ENCODE peak calls at places on chromosomes 12 and 14, in nine cellular contexts. J, N, V, F, C, G, Q, K and P are unnamed samples.

GRCh38 chr14:73717247-73717646 is 3.1 kb upstream of the PNMA1 start:
- DNase-seq in V (no peak), C (no peak), J (no peak), K (peak), N (no peak), G (no peak), Q (peak), F (no peak), P (no peak)

GRCh38 chr14:72434856-72435255 is 459.0 kb downstream of the DPF3 start:
- DNase-seq in J (no peak), C (no peak), Q (no peak), K (no peak), G (no peak), N (no peak), F (no peak), V (no peak), P (no peak)

GRCh38 chr12:102321305-102322082 is 123.9 kb upstream of the PMCH start:
- DNase-seq in G (no peak), Q (no peak), N (no peak), C (no peak), J (no peak), F (no peak), K (no peak), V (no peak), P (no peak)

GRCh38 chr12:19553177-19553576 is 113.9 kb downstream of the AEBP2 start:
- DNase-seq in K (no peak), F (no peak), C (no peak), G (no peak), V (no peak), Q (no peak), J (no peak), N (no peak), P (no peak)

GRCh38 chr14:21978999-21979314 is 305.3 kb upstream of the OR4E1 start:
- DNase-seq in F (no peak), K (no peak), G (no peak), C (no peak), V (no peak), Q (no peak), J (no peak), N (no peak), P (no peak)

GRCh38 chr12:132881853-132882252 is 5.6 kb downstream of the CHFR start:
- DNase-seq in C (no peak), G (no peak), V (no peak), N (no peak), J (no peak), F (no peak), K (no peak), Q (no peak), P (no peak)

GRCh38 chr12:48965447-48965846 is 6.1 kb downstream of the WNT10B start:
- DNase-seq in K (no peak), G (no peak), J (no peak), F (no peak), V (no peak), C (no peak), Q (no peak), N (no peak), P (no peak)

GRCh38 chr14:23910081-23910875 is 43.3 kb upstream of the DHRS4 start:
- DNase-seq in V (no peak), J (peak), K (no peak), N (peak), C (peak), F (peak), G (peak), Q (peak), P (no peak)

GRCh38 chr12:73677520-73678291 is 859.9 kb upstream of the ATXN7L3B start:
- DNase-seq in F (no peak), V (no peak), Q (no peak), C (no peak), K (no peak), G (no peak), J (no peak), N (no peak), P (no peak)

GRCh38 chr12:89895591-89895990 is 187.0 kb upstream of the ATP2B1 start:
- DNase-seq in K (no peak), G (no peak), Q (no peak), N (no peak), F (no peak), C (no peak), V (no peak), J (no peak), P (no peak)

GRCh38 chr12:1504304-1505150 is 89.9 kb downstream of the FBXL14 start:
- DNase-seq in K (no peak), C (no peak), Q (no peak), J (no peak), V (no peak), N (no peak), F (no peak), G (no peak), P (no peak)

GRCh38 chr12:57214398-57214781 is 2.2 kb upstream of the NXPH4 start:
- DNase-seq in C (peak), J (peak), V (no peak), Q (peak), G (no peak), N (peak), F (peak), K (peak), P (peak)

GRCh38 chr14:49194067-49194466 is 392.1 kb downstream of the RPS29 start:
- DNase-seq in G (no peak), C (no peak), J (no peak), F (no peak), V (no peak), K (no peak), N (no peak), Q (no peak), P (no peak)

GRCh38 chr12:132373967-132374820 is 44.8 kb upstream of the GALNT9 start:
- DNase-seq in C (no peak), G (no peak), Q (peak), J (no peak), K (no peak), V (peak), F (no peak), N (no peak), P (peak)

GRCh38 chr12:4118017-4118510 is 155.5 kb upstream of the CCND2 start:
- DNase-seq in Q (no peak), N (no peak), C (no peak), J (no peak), G (peak), V (peak), K (no peak), F (peak), P (peak)

GRCh38 chr14:63454863-63455622 is 88.1 kb downstream of the PPP2R5E start:
- DNase-seq in F (no peak), K (no peak), Q (no peak), N (peak), J (no peak), V (peak), G (no peak), C (no peak), P (peak)

GRCh38 chr12:8773456-8773855 is 49.0 kb upstream of the A2ML1 start:
- DNase-seq in Q (no peak), F (no peak), G (no peak), K (no peak), V (peak), J (no peak), C (no peak), N (no peak), P (peak)

GRCh38 chr14:78170203-78170602 is at the start of gene NRXN3:
- DNase-seq in G (no peak), V (no peak), C (no peak), F (no peak), J (peak), K (no peak), Q (no peak), N (no peak), P (no peak)

GRCh38 chr14:77123381-77124344 is 17.9 kb downstream of the ZDHHC22 start:
- DNase-seq in J (peak), G (peak), K (no peak), V (peak), C (peak), F (peak), Q (no peak), N (peak), P (no peak)

GRCh38 chr14:26454105-26454504 is 143.7 kb downstream of the NOVA1 start:
- DNase-seq in Q (no peak), G (no peak), F (no peak), C (no peak), N (no peak), K (no peak), J (no peak), V (no peak), P (no peak)

GRCh38 chr14:71121711-71122110 is 214.5 kb downstream of the PCNX1 start:
- DNase-seq in G (no peak), V (no peak), N (no peak), F (no peak), C (no peak), K (no peak), Q (no peak), J (no peak), P (no peak)

GRCh38 chr12:116864371-116865160 is 16.7 kb downstream of the HRK start:
- DNase-seq in G (peak), Q (no peak), V (no peak), C (no peak), J (no peak), F (no peak), K (no peak), N (no peak), P (no peak)

GRCh38 chr12:7188557-7189397 is 709 bp upstream of the PEX5 start:
- DNase-seq in G (peak), Q (peak), V (peak), K (peak), F (peak), N (peak), C (peak), J (peak), P (peak)

GRCh38 chr12:8637244-8637643 is 24.6 kb upstream of the AICDA start:
- DNase-seq in C (no peak), F (peak), G (no peak), J (no peak), K (no peak), N (no peak), Q (no peak), V (no peak), P (no peak)

GRCh38 chr14:54132485-54132884 is 175.9 kb upstream of the BMP4 start:
- DNase-seq in N (no peak), V (no peak), G (no peak), Q (no peak), J (no peak), F (no peak), C (no peak), K (no peak), P (no peak)

GRCh38 chr14:24986206-24986893 is 63.6 kb downstream of the STXBP6 start:
- DNase-seq in K (no peak), C (no peak), F (no peak), J (no peak), N (no peak), V (no peak), Q (no peak), G (no peak), P (peak)

GRCh38 chr12:6059221-6059620 is 65.2 kb downstream of the VWF start:
- DNase-seq in Q (no peak), F (no peak), K (no peak), G (no peak), J (no peak), N (no peak), C (no peak), V (no peak), P (peak)

GRCh38 chr12:6059860-6060565 is 64.5 kb downstream of the VWF start:
- DNase-seq in G (no peak), J (no peak), Q (no peak), N (no peak), F (no peak), C (no peak), K (no peak), V (peak), P (no peak)

GRCh38 chr12:6057693-6058092 is 66.8 kb downstream of the VWF start:
- DNase-seq in F (no peak), C (no peak), N (no peak), J (no peak), Q (no peak), K (no peak), V (no peak), G (no peak), P (no peak)

GRCh38 chr12:6056406-6057211 is 67.9 kb downstream of the VWF start:
- DNase-seq in Q (no peak), K (no peak), V (no peak), J (peak), G (no peak), C (no peak), N (no peak), F (peak), P (no peak)

DNA sequence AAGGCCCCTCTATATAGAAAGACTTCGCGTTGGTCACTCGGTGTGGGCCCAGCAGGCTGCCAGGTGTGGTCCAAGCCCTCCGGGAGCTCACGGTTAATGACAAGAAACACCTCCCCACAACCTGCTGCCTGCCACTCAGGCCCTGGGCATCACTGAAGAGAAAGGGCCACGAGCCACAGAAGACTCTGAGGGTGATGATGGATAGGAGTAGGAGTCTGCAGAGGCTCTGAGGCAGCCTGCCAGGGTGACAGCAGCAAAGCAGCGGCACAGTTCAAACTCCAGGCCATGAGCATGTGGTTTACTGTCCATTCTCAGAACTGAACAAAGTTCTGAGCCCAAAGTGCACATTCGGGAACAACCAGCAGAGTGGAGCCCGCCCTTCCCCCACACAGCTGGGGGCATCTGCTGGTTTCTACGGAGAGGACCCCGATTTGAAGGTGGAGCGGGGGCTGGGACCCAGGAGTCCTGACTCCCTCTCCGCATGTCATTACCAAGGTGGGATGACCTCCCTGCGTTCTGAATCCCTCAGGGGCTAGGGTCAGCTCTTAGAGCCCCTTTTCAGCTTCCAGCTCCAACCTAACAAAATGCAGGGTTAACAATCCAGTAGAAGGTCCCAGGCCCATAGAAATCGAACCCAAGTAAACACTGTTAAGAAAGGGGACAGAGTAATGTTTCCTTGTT is 65.8 kb downstream of the VWF start:
- DNase-seq in Q (no peak), J (no peak), N (no peak), K (no peak), F (no peak), V (peak), C (no peak), G (no peak), P (peak)
- H3K27ac ChIP-seq in Q (no peak), J (no peak), N (no peak), K (no peak), F (no peak), V (no peak), C (no peak), G (no peak), P (no peak)

DNA sequence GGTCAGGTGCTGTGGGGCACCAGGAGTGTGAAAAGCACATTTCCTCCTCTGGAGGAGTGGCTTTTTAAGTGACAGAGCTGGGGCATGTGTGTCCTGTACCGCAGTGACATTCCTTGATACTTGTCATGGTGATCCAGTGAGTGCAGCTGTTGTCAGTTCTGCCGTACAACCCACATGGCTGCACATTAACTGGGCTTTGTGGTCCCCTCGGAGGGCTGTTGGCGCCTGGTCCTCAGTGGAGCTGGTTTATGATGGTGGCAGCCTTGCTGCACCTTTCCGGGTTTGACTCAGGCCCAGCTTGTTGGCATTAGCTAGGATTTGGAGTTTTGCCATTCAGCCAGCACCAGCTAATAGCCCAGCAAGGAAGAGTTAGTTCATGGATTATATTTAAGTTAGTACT is 77.0 kb downstream of the SLC25A47 start:
- DNase-seq in Q (no peak), V (no peak), G (no peak), K (no peak), C (peak), N (peak), J (no peak), F (no peak), P (no peak)
- H3K27ac ChIP-seq in Q (no peak), V (no peak), G (no peak), K (no peak), C (no peak), N (no peak), J (no peak), F (no peak), P (no peak)

GRCh38 chr12:104672096-104672445 is 215.3 kb downstream of the CHST11 start:
- DNase-seq in K (no peak), N (no peak), J (no peak), Q (no peak), C (no peak), V (no peak), G (no peak), F (no peak), P (no peak)
- H3K27ac ChIP-seq in K (peak), N (no peak), J (no peak), Q (no peak), C (no peak), V (peak), G (peak), F (no peak), P (peak)

DNA sequence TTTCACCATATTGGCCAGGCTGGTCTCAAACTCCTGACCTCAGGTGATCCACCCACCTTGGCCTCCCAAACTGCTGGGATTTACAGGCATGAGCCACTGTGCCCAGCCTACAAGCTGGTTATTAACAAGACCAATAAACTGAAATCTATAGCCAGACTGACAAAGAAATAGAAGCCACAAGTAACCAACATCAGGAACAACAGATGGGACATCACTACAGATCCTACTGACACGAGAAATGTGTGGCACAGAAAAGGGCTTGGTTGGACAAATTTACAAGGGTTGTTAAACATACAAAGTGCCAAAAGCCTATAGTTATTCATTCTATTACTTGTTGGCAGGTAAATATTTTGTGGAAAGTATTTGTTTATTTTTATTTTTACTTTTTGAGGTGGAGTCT is 11.6 kb downstream of the MTA1 start:
- DNase-seq in N (no peak), V (no peak), K (no peak), G (no peak), J (no peak), Q (no peak), F (no peak), C (no peak), P (no peak)
- H3K27ac ChIP-seq in N (no peak), V (peak), K (no peak), G (no peak), J (no peak), Q (no peak), F (no peak), C (no peak), P (no peak)

GRCh38 chr12:106134294-106134949 is 4.3 kb downstream of the NUAK1 start:
- DNase-seq in C (no peak), Q (no peak), K (no peak), V (no peak), N (no peak), J (no peak), F (no peak), G (no peak), P (no peak)

GRCh38 chr12:106135781-106136180 is 3.0 kb downstream of the NUAK1 start:
- DNase-seq in K (no peak), N (no peak), J (no peak), Q (no peak), F (no peak), G (peak), V (no peak), C (no peak), P (no peak)

GRCh38 chr12:106135075-106135474 is 3.7 kb downstream of the NUAK1 start:
- DNase-seq in K (no peak), C (no peak), Q (no peak), G (no peak), F (no peak), J (no peak), N (no peak), V (no peak), P (no peak)

GRCh38 chr12:106137456-106138278 is 1.1 kb downstream of the NUAK1 start:
- DNase-seq in N (no peak), F (no peak), C (no peak), J (no peak), V (peak), Q (no peak), K (no peak), G (no peak), P (no peak)

DNA sequence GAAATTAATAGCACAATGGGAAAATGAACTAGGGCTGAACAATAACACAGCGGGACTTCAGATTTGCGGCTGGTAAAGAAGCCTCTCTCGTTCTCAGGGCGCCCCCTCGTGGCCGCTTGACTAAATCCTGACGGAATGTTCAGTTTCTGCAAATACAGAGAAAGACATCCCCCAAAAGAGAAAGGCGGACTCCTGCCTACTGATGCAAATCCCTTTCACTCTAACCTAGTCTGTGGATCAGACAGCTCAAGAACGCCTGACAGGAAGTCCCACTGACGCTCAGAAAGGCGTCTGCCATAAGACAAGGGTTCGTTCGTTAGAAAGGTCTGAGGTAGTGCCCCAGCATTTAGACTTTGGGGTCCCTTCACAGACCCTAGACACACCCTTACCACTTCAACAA is 2.5 kb downstream of the NUAK1 start:
- DNase-seq in F (peak), N (peak), V (peak), C (peak), Q (peak), G (peak), J (peak), K (peak), P (peak)
- H3K27ac ChIP-seq in F (no peak), N (peak), V (peak), C (no peak), Q (peak), G (peak), J (no peak), K (peak), P (peak)

DNA sequence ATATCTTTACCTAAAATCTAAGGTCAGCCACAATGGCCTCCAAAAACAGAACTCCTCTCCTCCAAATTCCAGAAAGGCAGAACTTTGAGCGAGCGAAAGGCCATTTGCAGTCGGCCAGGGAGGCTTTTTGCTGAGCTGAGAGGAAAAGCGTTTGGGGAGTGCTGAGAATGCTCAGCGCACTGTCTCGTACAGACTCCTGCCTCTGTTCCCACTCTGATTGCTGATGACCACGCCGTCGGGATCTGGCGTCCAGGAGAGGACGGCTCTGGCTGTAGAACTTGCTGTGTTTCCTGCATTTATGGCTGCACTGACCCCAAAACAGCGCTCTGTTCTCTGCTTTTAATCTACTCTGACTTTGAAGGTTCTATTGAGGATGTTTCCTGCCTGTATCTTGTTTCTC is 82.5 kb upstream of the WSCD2 start:
- DNase-seq in G (no peak), N (no peak), F (no peak), J (no peak), Q (no peak), C (no peak), V (no peak), K (no peak), P (no peak)
- H3K27ac ChIP-seq in G (no peak), N (no peak), F (no peak), J (no peak), Q (no peak), C (no peak), V (peak), K (peak), P (no peak)

GRCh38 chr14:30558675-30559555 is at the start of gene G2E3:
- DNase-seq in G (peak), V (peak), J (peak), F (peak), Q (peak), C (peak), N (peak), K (peak), P (peak)
- H3K27ac ChIP-seq in G (peak), V (peak), J (peak), F (peak), Q (peak), C (peak), N (peak), K (peak), P (peak)

GRCh38 chr12:108724054-108724889 is 7.0 kb downstream of the CORO1C start:
- DNase-seq in C (no peak), K (no peak), F (peak), V (peak), G (peak), Q (no peak), N (no peak), J (no peak), P (no peak)
- H3K27ac ChIP-seq in C (no peak), K (peak), F (no peak), V (peak), G (peak), Q (no peak), N (peak), J (no peak), P (peak)